ENCODE peak calls at places on chromosomes 16 and 17, in eight cellular contexts. S is heart right ventricle, P is RWPE1, V is omental fat pad, G is ascending aorta, W is Caco-2, N is cardiac fibroblast, R is A549. M is an unnamed sample.
A peak's percentile ranks its signal among the peaks of the same experiment; 100 is the strongest.

GRCh38 chr17:55587608-55588139 is 76.4 kb upstream of the SMIM36 start:
- DNase-seq in V (no peak), N (no peak), R (no peak), G (no peak), W (no peak), S (peak; percentile 24), P (no peak), M (no peak)

GRCh38 chr16:82995927-82996441 is 369.2 kb downstream of the CDH13 start:
- DNase-seq in P (peak; percentile 20), R (no peak), S (no peak), N (peak; percentile 90), G (no peak), V (no peak), W (no peak), M (no peak)

GRCh38 chr16:23342083-23342640 is 40.1 kb downstream of the SCNN1B start:
- DNase-seq in P (no peak), W (no peak), R (no peak), G (no peak), V (no peak), N (no peak), S (no peak), M (no peak)

GRCh38 chr17:48472485-48473281 is 42.7 kb upstream of the SKAP1 start:
- DNase-seq in W (no peak), P (no peak), S (no peak), G (no peak), N (peak; percentile 42), R (peak; percentile 32), V (no peak), M (no peak)

GRCh38 chr16:12271006-12271405 is 294.5 kb downstream of the SNX29 start:
- DNase-seq in G (no peak), R (peak; percentile 39), V (no peak), S (no peak), W (peak; percentile 57), P (no peak), N (peak; percentile 36), M (no peak)

GRCh38 chr17:49703557-49704277 is 4.0 kb downstream of the SLC35B1 start:
- DNase-seq in W (peak; percentile 83), S (no peak), N (peak; percentile 59), G (no peak), R (peak; percentile 78), V (no peak), P (no peak), M (no peak)

GRCh38 chr16:55527885-55528284 is 19.0 kb downstream of the LPCAT2 start:
- DNase-seq in N (no peak), V (no peak), W (no peak), R (no peak), S (no peak), P (no peak), G (no peak), M (no peak)

GRCh38 chr16:2816751-2817495 is at the start of gene PRSS21:
- DNase-seq in S (no peak), R (no peak), G (no peak), V (no peak), P (peak; percentile 25), W (no peak), N (no peak), M (no peak)

GRCh38 chr16:72092832-72093447 is 480 bp downstream of the TXNL4B start:
- DNase-seq in N (peak; percentile 82), V (no peak), S (no peak), P (peak; percentile 49), W (no peak), G (no peak), R (peak; percentile 62), M (no peak)

GRCh38 chr16:69613283-69614154 is 47.8 kb downstream of the NFAT5 start:
- DNase-seq in V (no peak), G (no peak), S (no peak), P (peak; percentile 73), N (peak; percentile 65), R (peak; percentile 54), W (no peak), M (no peak)

GRCh38 chr17:56150631-56151030 is 2.6 kb upstream of the ANKFN1 start:
- DNase-seq in V (no peak), W (peak; percentile 74), G (no peak), N (no peak), R (no peak), S (no peak), P (no peak), M (no peak)

GRCh38 chr16:799111-799947 is 1.2 kb downstream of the GNG13 start:
- DNase-seq in G (no peak), S (no peak), P (no peak), R (no peak), V (no peak), W (no peak), N (no peak), M (no peak)

GRCh38 chr16:3112881-3113574 is 642 bp downstream of the ZNF205 start:
- DNase-seq in V (no peak), S (no peak), N (no peak), R (no peak), G (no peak), W (no peak), P (no peak), M (no peak)

GRCh38 chr17:34354637-34355036 is 1.6 kb upstream of the CCL13 start:
- DNase-seq in V (no peak), S (no peak), W (no peak), G (no peak), P (no peak), N (peak; percentile 38), R (no peak), M (no peak)

GRCh38 chr17:34360571-34360970 is 2.5 kb downstream of the CCL1 start:
- DNase-seq in W (no peak), N (no peak), G (no peak), P (no peak), S (no peak), V (no peak), R (no peak), M (no peak)

GRCh38 chr17:34358631-34359030 is 2.4 kb downstream of the CCL13 start:
- DNase-seq in P (no peak), G (no peak), N (no peak), W (no peak), V (no peak), S (no peak), R (no peak), M (no peak)

GRCh38 chr17:34356194-34356593 is at the start of gene CCL13:
- DNase-seq in N (no peak), S (no peak), W (no peak), V (no peak), G (no peak), P (no peak), R (no peak), M (no peak)

GRCh38 chr17:34357398-34357797 is 1.1 kb downstream of the CCL13 start:
- DNase-seq in W (no peak), S (no peak), P (no peak), R (no peak), V (no peak), G (no peak), N (no peak), M (no peak)
- TF ChIP-seq CTCF in W (no peak), S (no peak), P (no peak), R (no peak), V (no peak), G (no peak), N (no peak), M (no peak)

DNA sequence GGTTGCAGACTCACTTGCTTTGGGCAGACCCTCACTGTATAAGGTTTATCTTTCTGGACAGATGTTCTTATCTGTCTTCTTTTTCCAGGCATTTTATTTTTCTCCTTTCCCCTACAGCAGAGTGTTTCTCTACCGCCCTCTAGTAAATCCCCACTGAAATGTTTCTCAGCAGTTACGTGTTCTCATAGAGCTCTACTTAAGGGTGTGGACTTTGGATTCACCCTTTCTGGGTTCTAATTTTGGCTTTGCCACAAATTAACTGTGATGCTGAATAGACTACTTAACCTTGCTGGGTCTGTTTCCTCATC is 2.0 kb downstream of the ADAT1 start:
- DNase-seq in P (peak; percentile 18), R (peak; percentile 44), N (peak; percentile 65), G (no peak), V (no peak), S (no peak), W (no peak), M (no peak)
- TF ChIP-seq CTCF in P (peak; percentile 35), R (peak; percentile 55), N (peak; percentile 64), G (peak; percentile 60), V (no peak), S (peak; percentile 51), W (peak; percentile 26), M (no peak)

GRCh38 chr17:51442112-51442865 is 181.9 kb downstream of the UTP18 start:
- DNase-seq in R (no peak), N (no peak), S (no peak), W (no peak), G (no peak), P (no peak), V (no peak), M (no peak)
- TF ChIP-seq CTCF in R (no peak), N (no peak), S (no peak), W (no peak), G (no peak), P (no peak), V (no peak), M (no peak)

GRCh38 chr17:75753514-75754377 is 11.2 kb downstream of the GALK1 start:
- DNase-seq in W (no peak), V (no peak), S (peak; percentile 81), R (no peak), N (peak; percentile 60), G (no peak), P (no peak), M (peak; percentile 55)
- TF ChIP-seq CTCF in W (no peak), V (peak; percentile 3), S (peak; percentile 81), R (no peak), N (peak; percentile 18), G (peak; percentile 57), P (no peak), M (no peak)

DNA sequence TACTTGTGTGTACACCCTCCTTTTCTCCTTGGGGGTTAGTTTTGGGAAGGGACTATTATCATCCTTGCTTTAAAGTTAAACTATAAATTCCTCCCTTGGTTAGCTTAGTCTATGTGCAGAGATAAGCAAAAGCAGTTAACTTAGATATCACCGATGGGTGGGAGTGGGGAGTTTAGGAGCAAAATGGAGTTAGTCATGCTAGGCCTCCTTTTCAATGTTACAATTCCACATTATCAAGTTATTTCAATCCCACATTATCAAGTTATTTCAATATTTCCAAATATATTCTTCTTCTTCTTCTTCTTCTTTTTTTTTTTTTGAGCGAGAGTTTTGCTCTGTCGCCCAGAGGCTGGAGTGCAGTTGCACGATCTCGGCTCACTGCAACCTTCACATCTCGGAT is 1.7 kb upstream of the BCAS3 start:
- DNase-seq in R (no peak), G (no peak), V (no peak), W (no peak), S (no peak), P (no peak), N (no peak), M (no peak)
- TF ChIP-seq CTCF in R (no peak), G (no peak), V (no peak), W (no peak), S (no peak), P (no peak), N (no peak), M (no peak)

DNA sequence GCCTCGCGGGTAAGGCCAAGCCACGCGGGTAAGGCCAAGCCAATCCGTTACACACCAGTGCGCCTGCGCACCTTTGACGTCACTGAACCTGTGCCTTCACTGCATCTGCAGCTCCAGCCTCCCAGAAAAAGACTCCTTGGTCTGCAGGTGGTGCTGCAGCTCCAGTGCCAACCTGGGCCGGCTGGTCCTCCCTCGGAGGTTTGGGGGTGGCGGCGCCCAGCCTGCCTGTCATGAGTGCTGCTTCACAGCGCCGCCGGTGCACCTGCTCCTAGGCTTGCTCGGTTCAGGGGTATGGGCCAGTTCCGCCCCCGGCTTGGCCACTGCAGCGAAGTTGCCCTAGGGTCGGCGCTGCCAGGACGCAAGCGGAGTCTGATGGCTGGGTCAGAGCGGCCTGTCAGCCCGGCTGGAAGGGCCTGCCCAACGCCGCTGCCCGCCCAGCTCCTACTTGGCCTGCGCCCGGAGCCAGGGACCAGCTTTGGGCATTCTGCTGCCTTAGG is 146.6 kb downstream of the USP22 start:
- DNase-seq in V (no peak), W (no peak), N (peak; percentile 3), P (no peak), S (peak; percentile 49), G (no peak), R (peak; percentile 13), M (no peak)
- TF ChIP-seq CTCF in V (no peak), W (no peak), N (no peak), P (no peak), S (no peak), G (peak; percentile 22), R (no peak), M (no peak)